ENCODE peak calls at places on chromosome 12, in seven cellular contexts. T, N, U, R, C, P and O are unnamed samples.

GRCh38 chr12:96258451-96258933 is 64.3 kb downstream of the ELK3 start:
- DNase-seq in T (peak; percentile 78), N (peak; percentile 41), U (no peak), R (peak; percentile 55), C (peak; percentile 61), P (peak; percentile 57), O (peak; percentile 78)

GRCh38 chr12:30989754-30990153 is 63.2 kb downstream of the TSPAN11 start:
- DNase-seq in T (peak; percentile 80), N (peak; percentile 73), U (peak; percentile 96), R (no peak), C (peak; percentile 59), P (no peak), O (no peak)

GRCh38 chr12:16344269-16344668 is 3.2 kb upstream of the MGST1 start:
- DNase-seq in T (no peak), N (no peak), U (no peak), R (no peak), C (no peak), P (no peak), O (no peak)

GRCh38 chr12:116717466-116718457 is 20.1 kb downstream of the SPRING1 start:
- DNase-seq in T (no peak), N (no peak), U (no peak), R (no peak), C (peak; percentile 75), P (peak; percentile 50), O (peak; percentile 83)

GRCh38 chr12:27652174-27652763 is 44.0 kb upstream of the REP15 start:
- DNase-seq in T (peak; percentile 100), N (peak; percentile 95), U (peak; percentile 59), R (peak; percentile 54), C (no peak), P (peak; percentile 64), O (no peak)

GRCh38 chr12:56223571-56224101 is 506 bp upstream of the NABP2 start:
- DNase-seq in T (no peak), N (no peak), U (no peak), R (no peak), C (no peak), P (no peak), O (no peak)

GRCh38 chr12:115213118-115213517 is 529.1 kb upstream of the TBX3 start:
- DNase-seq in T (no peak), N (no peak), U (no peak), R (no peak), C (no peak), P (no peak), O (no peak)

GRCh38 chr12:54173066-54173726 is 15.6 kb downstream of the SMUG1 start:
- DNase-seq in T (peak; percentile 84), N (peak; percentile 78), U (peak; percentile 70), R (no peak), C (peak; percentile 40), P (no peak), O (peak; percentile 89)

GRCh38 chr12:132771126-132771838 is 9.7 kb upstream of the ANKLE2 start:
- DNase-seq in T (no peak), N (no peak), U (no peak), R (peak; percentile 16), C (no peak), P (no peak), O (no peak)

GRCh38 chr12:109963743-109964429 is 32.3 kb downstream of the GIT2 start:
- DNase-seq in T (no peak), N (no peak), U (no peak), R (peak; percentile 57), C (no peak), P (no peak), O (peak; percentile 60)

GRCh38 chr12:45566257-45566656 is 163.2 kb upstream of the ARID2 start:
- DNase-seq in T (no peak), N (no peak), U (no peak), R (no peak), C (no peak), P (no peak), O (no peak)

GRCh38 chr12:30806989-30807694 is 52.4 kb upstream of the CAPRIN2 start:
- DNase-seq in T (peak; percentile 63), N (peak; percentile 88), U (peak; percentile 64), R (no peak), C (no peak), P (peak; percentile 56), O (no peak)

GRCh38 chr12:52171950-52172512 is 19.8 kb downstream of the KRT80 start:
- DNase-seq in T (no peak), N (peak; percentile 73), U (peak; percentile 53), R (no peak), C (no peak), P (no peak), O (no peak)

GRCh38 chr12:76531056-76531455 is 28.5 kb downstream of the OSBPL8 start:
- DNase-seq in T (no peak), N (no peak), U (no peak), R (no peak), C (no peak), P (no peak), O (no peak)

GRCh38 chr12:5716221-5716620 is 228.8 kb downstream of the ANO2 start:
- DNase-seq in T (no peak), N (no peak), U (no peak), R (peak; percentile 16), C (no peak), P (no peak), O (no peak)

GRCh38 chr12:62911288-62911687 is 23.7 kb downstream of the PPM1H start:
- DNase-seq in T (no peak), N (no peak), U (no peak), R (no peak), C (no peak), P (no peak), O (no peak)